ENCODE peak calls at places on chromosomes 3 and 15, in four cellular contexts. K, G, H and F are unnamed samples.

GRCh38 chr3:172346161-172346560 is 102.1 kb downstream of the GHSR start:
- DNase-seq in K (no peak), G (no peak), H (no peak), F (no peak)

GRCh38 chr3:26559252-26559651 is 63.3 kb upstream of the LRRC3B start:
- DNase-seq in K (no peak), G (no peak), H (no peak), F (no peak)

GRCh38 chr3:172221550-172221949 is 182.2 kb downstream of the FNDC3B start:
- DNase-seq in K (no peak), G (no peak), H (peak), F (peak)

GRCh38 chr15:75763137-75763611 is 50.5 kb upstream of the CSPG4 start:
- DNase-seq in K (no peak), G (no peak), H (no peak), F (no peak)

GRCh38 chr3:112394008-112394616 is 61.2 kb downstream of the CD200 start:
- DNase-seq in K (no peak), G (no peak), H (no peak), F (peak)

GRCh38 chr3:114671741-114672510 is 378.1 kb downstream of the TIGIT start:
- DNase-seq in K (no peak), G (no peak), H (no peak), F (no peak)

GRCh38 chr15:90388462-90389182 is 580 bp downstream of the IQGAP1 start:
- DNase-seq in K (peak), G (peak), H (no peak), F (peak)

GRCh38 chr3:2659896-2660295 is 450.3 kb downstream of the IL5RA start:
- DNase-seq in K (no peak), G (no peak), H (no peak), F (no peak)

GRCh38 chr15:65303687-65304392 is 637 bp upstream of the RNU5B-1 start:
- DNase-seq in K (peak), G (no peak), H (no peak), F (peak)

GRCh38 chr3:50600841-50601591 is 10.6 kb downstream of the CISH start:
- DNase-seq in K (no peak), G (peak), H (peak), F (peak)
- H3K4me3 ChIP-seq in K (no peak), G (peak), H (no peak), F (peak)

DNA sequence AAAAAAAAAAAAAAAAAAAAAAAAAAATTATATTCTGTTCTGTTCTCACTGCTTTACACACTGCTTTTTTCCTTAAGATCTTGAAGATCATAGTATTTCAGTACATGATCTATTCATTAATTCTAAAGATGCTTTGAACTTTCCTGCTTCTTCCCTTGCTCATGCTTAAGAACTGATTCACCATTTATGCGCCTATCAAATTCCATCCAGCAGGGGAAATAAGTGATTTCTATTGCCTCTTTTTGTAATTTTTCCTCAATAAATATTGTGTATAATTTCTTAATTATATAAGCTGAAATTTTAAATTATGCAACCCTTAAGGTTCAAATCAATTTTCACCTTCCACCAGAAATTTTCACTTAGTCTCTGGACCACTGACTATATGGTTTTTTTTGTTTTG is 10.6 kb downstream of the DENND6A start:
- DNase-seq in K (no peak), G (no peak), H (no peak), F (peak)
- TF ChIP-seq CTCF in K (peak), G (no peak), H (peak), F (peak)

GRCh38 chr3:38878650-38879049 is 62.6 kb upstream of the SCN10A start:
- DNase-seq in K (no peak), G (no peak), H (no peak), F (no peak)
- H3K4me3 ChIP-seq in K (no peak), G (no peak), H (no peak), F (no peak)

GRCh38 chr3:130960139-130960779 is 66.4 kb downstream of the ASTE1 start:
- DNase-seq in K (no peak), G (no peak), H (no peak), F (peak)
- TF ChIP-seq CTCF in K (no peak), G (no peak), H (no peak), F (no peak)

GRCh38 chr15:50003786-50004334 is 115.2 kb downstream of the ATP8B4 start:
- DNase-seq in K (peak), G (peak), H (peak), F (peak)
- H3K4me3 ChIP-seq in K (peak), G (no peak), H (no peak), F (no peak)

DNA sequence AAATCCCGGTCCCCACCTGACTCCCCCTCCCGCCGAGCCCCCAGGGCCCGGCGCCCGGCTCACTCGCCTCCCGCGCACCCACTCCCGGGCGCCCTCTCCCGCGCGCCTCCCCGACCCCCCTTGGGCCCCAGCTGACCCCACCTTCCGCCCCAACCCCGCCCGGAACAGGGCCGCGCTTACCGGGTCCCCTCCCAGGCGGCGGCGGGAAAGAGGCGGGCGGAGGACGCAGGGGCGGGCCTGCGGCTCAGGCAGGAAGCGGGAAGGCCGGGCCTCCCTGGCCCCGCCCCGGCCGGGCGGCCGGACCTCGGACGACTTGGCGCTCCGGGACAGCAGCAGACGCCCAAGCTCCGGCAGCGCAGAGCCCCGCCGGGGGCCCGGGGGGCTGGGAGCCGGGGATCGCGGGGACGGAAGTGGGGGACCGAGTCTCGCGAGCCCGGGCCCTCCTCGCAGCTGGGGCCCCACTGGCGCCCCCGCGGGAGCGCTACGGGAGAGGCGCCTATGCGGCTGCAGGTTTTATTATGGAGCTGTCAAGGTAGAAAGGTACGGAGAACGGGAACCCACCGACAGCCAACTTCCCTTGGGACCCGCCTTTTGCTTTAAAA is at the start of gene SLC41A3:
- DNase-seq in K (peak), G (peak), H (peak), F (peak)
- TF ChIP-seq CTCF in K (peak), G (peak), H (peak), F (peak)

GRCh38 chr3:127914584-127914983 is 448 bp upstream of the KBTBD12 start:
- DNase-seq in K (no peak), G (no peak), H (no peak), F (no peak)
- H3K4me3 ChIP-seq in K (no peak), G (no peak), H (peak), F (peak)

DNA sequence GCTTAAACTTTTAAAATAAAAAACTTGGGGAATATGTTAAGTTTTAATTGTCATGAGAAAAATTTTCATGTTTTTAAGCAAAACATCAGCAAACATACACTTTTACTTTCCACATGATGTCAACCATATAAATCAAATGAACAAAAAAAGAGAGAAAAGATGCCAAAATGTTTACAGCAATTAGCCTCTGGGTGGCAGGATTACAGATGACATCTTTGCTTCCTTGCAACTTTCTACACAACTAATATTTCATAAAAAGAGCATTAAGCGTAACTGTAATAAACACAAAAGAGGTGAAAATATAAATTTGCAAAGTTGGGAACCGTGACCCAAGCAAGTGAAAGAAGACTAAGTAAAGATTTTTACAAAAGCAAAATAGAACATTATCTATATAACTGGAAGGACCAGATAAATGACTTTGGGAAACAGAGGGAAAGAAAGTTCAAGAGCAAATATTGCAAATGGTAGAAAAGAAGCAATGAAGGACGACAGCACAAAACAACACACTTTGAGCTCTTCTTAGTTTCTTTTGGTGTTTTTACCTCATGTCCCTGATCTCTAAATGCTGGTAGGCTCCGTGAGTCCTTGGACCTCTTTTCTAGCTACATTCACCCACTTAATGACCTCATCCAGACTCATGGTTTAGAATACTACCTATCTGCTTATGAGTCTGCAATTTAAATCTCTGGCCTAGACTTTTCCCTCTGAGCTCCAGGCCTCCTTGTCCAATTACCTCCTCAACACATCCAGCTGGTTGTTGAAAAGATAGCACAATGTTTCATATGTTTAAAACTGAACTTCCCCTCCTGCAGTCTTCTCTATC is 9.4 kb downstream of the TP53BP1 start:
- DNase-seq in K (no peak), G (no peak), H (no peak), F (peak)
- TF ChIP-seq CTCF in K (peak), G (no peak), H (peak), F (peak)

DNA sequence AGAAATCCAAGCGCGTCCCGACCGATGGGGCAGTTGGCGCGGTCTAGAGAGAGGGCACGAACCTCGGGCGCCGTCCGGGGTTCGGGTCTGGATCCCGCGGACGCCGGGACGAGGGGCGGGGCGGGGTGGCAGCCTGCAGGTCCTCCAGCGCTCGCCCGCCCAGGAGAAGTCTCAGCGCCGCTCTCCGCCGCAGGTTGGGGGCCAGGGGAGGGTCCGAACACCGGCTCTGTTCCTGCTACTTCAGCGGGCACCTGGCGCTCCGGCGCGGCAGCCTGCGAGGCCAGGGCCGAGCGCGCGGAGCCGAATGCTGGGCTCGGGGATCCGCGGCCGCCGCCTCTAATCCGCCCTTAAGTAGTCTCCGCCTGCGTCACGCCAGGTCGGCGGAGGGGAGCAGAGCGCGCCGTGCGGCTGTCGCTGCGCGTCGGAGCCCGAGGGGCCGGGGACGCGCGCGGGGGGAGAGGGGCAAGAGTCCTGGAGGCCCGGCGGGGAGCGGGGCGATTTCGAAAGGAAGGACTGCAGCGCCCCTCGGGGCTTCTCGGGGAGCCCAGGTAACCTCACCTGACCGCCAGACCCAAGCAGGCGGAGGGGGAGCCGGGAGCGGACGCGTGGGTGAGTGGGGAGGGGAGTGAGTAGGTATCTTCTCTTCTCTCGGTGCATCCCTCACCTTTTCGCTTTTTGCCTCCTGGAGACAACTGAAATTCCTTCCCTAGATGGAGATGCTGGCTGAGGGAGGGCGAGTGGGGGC is at the start of gene GJD2:
- DNase-seq in K (peak), G (no peak), H (no peak), F (no peak)
- H3K4me3 ChIP-seq in K (peak), G (no peak), H (peak), F (no peak)